ENCODE peak calls at places on chromosomes 13 and 19, in six cellular contexts. O is GM12891, Q is H1, F is K562, T is HepG2, B is GM12878. Z is an unnamed sample.

GRCh38 chr13:21668665-21669599 is 1.9 kb upstream of the FGF9 start:
- DNase-seq in O (no peak), B (no peak), Q (peak), T (no peak), F (no peak), Z (no peak)

GRCh38 chr19:40267601-40267997 is 17.5 kb downstream of the AKT2 start:
- DNase-seq in B (no peak), Q (no peak), T (no peak), F (no peak), O (no peak), Z (no peak)

GRCh38 chr13:50319603-50320296 is 304.5 kb downstream of the KCNRG start:
- DNase-seq in B (no peak), T (peak), F (peak), O (no peak), Q (no peak), Z (no peak)

GRCh38 chr13:74061939-74062595 is 72.1 kb downstream of the KLF12 start:
- DNase-seq in O (peak), T (no peak), F (no peak), B (peak), Q (no peak), Z (no peak)

GRCh38 chr13:41780736-41781708 is 179.9 kb downstream of the VWA8 start:
- DNase-seq in F (no peak), B (no peak), O (no peak), Q (no peak), T (no peak), Z (no peak)

GRCh38 chr13:113378825-113379224 is 14.9 kb upstream of the GRTP1 start:
- DNase-seq in O (no peak), Q (no peak), T (no peak), B (no peak), F (no peak), Z (no peak)

GRCh38 chr13:82933986-82934385 is 948.3 kb downstream of the SLITRK1 start:
- DNase-seq in O (no peak), T (no peak), B (no peak), F (no peak), Q (no peak), Z (no peak)

GRCh38 chr13:47822036-47822435 is 179.0 kb downstream of the SUCLA2 start:
- DNase-seq in T (no peak), F (no peak), B (no peak), Q (no peak), O (no peak), Z (no peak)

GRCh38 chr19:771332-771785 is 20.4 kb downstream of the MISP start:
- DNase-seq in O (no peak), F (peak), Q (no peak), T (peak), B (no peak), Z (peak)

GRCh38 chr19:45424191-45425058 is 708 bp upstream of the ERCC1 start:
- DNase-seq in O (no peak), B (no peak), Q (peak), T (peak), F (peak), Z (no peak)

GRCh38 chr19:33895366-33895765 is 98.7 kb downstream of the KCTD15 start:
- DNase-seq in B (no peak), O (no peak), F (no peak), T (no peak), Q (no peak), Z (no peak)

GRCh38 chr13:45412274-45413049 is 5.7 kb downstream of the SLC25A30 start:
- DNase-seq in Q (no peak), B (no peak), F (no peak), O (no peak), T (no peak), Z (no peak)

GRCh38 chr19:35051796-35052195 is 10.3 kb downstream of the HPN start:
- DNase-seq in F (no peak), Q (no peak), T (no peak), B (no peak), O (no peak), Z (no peak)

GRCh38 chr13:91389186-91389585 is 9.2 kb upstream of the GPC5 start:
- DNase-seq in F (no peak), Q (no peak), T (no peak), B (no peak), O (no peak), Z (no peak)

GRCh38 chr19:7894612-7895309 is 6.5 kb downstream of the LRRC8E start:
- DNase-seq in Q (no peak), T (no peak), O (no peak), F (no peak), B (no peak), Z (no peak)

GRCh38 chr19:49739098-49739497 is 24.0 kb downstream of the TSKS start:
- DNase-seq in O (no peak), T (no peak), Q (no peak), B (no peak), F (no peak), Z (no peak)

GRCh38 chr19:49744946-49745381 is 18.1 kb downstream of the TSKS start:
- DNase-seq in T (no peak), B (no peak), O (no peak), Q (no peak), F (no peak), Z (no peak)

GRCh38 chr19:49741210-49741844 is 21.8 kb downstream of the TSKS start:
- DNase-seq in O (no peak), F (peak), T (peak), B (no peak), Q (no peak), Z (no peak)

GRCh38 chr19:49738242-49738641 is 24.9 kb downstream of the TSKS start:
- DNase-seq in Q (no peak), O (no peak), T (no peak), B (no peak), F (no peak), Z (no peak)

DNA sequence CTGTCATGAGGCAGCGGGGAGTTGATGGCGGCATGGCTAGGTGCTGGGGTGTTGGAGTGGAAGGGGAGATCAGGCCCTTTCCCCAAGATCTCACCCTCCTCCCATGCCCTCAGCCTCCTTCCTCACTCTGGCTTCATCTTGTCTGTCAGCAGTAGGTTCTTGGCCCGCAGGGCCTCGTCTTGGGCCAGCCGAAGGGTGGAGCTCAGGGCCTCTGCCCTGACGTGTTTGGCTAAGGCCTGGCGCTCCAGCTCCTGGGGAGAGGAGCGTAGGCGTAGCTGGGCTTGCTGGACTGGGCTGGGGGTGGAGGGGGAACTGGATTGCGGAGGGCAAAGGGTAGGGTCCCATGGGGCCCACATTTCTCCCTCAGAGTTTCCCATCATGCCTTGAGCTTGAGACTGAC is 23.2 kb downstream of the TSKS start:
- DNase-seq in B (no peak), F (no peak), Q (no peak), T (no peak), O (no peak), Z (no peak)
- TF ChIP-seq POLR2A in B (no peak), F (no peak), Q (no peak), T (no peak), O (no peak), Z (no peak)

DNA sequence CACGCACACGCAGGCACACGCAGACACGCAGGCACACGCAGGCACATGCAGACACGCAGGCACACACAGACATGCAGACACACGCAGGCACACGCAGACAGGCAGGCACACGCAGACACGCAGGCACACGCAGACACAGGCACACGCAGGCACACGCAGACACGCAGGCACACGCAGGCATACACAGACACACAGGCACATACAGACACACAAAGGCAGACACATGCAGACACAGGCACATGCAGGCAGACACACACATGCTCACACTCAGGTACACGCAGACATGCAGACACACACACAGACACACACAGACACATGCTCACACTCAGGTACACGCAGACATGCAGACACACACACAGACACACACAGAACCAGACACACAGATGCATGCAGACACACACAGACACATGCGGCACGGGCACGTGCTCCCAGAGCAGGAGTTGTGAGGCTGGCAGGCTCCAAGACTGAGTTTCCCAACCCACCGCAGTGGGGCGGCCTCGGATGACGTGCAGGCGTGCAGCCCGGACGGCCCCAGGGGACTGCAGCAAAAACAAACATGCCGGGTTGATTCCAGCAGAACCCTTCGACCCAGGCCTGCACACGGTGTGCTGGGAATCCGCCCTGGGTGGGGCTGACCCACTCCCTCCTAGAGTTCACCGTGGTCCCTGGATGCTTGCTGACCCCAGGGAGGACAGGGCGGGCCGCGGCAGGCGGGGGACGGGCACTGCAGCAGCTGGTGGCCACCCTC is 100.0 kb downstream of the GADD45B start:
- DNase-seq in B (no peak), F (no peak), O (no peak), T (peak), Q (no peak), Z (no peak)
- TF ChIP-seq TAF1 in B (no peak), F (no peak), O (no peak), T (peak), Q (no peak), Z (no peak)

DNA sequence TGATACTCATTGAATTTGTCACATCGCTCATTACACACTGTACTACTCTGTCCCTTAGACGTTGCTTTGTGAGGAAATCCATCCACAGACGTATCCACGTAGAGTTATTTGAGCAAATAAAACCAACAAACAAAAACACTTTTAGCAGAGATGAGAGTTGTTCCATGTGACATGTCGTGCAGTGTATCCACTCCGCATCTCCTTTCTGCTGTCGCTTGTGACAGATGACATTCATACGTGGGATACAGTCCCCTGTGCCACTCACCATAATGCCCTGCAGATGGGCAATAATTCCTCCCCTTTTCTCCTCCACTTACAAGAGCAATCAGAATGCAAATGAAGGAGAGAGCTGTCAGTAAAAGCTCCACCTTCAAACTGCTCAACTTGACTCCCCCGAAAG is 26.0 kb downstream of the IRS2 start:
- DNase-seq in B (no peak), F (no peak), T (no peak), Q (no peak), O (no peak), Z (no peak)
- TF ChIP-seq POLR2AphosphoS5 in B (no peak), F (no peak), T (no peak), Q (no peak), O (no peak), Z (no peak)

GRCh38 chr19:44002566-44003460 is at the start of gene ZNF230:
- DNase-seq in B (peak), Q (peak), T (peak), F (peak), O (peak), Z (peak)
- TF ChIP-seq POLR2A in B (peak), Q (no peak), T (peak), F (peak), O (no peak), Z (peak)

Z was measured in GM12892.